ENCODE peak calls at places on chromosomes 2 and 18, in seven cellular contexts. R is heart left ventricle, O is adipocyte, Z is aorta, Y is NT2/D1, I is PC-9, L is lower lobe of right lung. A is an unnamed sample. For H3K4me1 and H3K27me3, the result is how much of the 10 kb centered on the place peaks cover.

GRCh38 chr2:98869272-98869641 is 66.8 kb downstream of the CRACDL start:
- DNase-seq in Y (peak), I (peak), Z (no peak), R (no peak), O (no peak), L (peak), A (no peak)

GRCh38 chr2:146226077-146226476 is 1618.8 kb upstream of the ACVR2A start:
- DNase-seq in Y (no peak), Z (no peak), R (no peak), O (no peak), L (no peak), I (no peak), A (no peak)

GRCh38 chr2:46227674-46228289 is 69.4 kb upstream of the EPAS1 start:
- DNase-seq in L (no peak), Z (no peak), R (no peak), Y (no peak), I (no peak), O (no peak), A (no peak)

GRCh38 chr2:10760794-10761504 is 39.5 kb downstream of the ATP6V1C2 start:
- DNase-seq in O (no peak), R (no peak), Y (no peak), I (no peak), L (peak), Z (no peak), A (no peak)

GRCh38 chr2:240287496-240288086 is 147.1 kb upstream of the OTOS start:
- DNase-seq in I (no peak), Y (no peak), O (no peak), L (no peak), Z (no peak), R (no peak), A (no peak)

GRCh38 chr2:182929972-182930371 is 63.5 kb upstream of the FRZB start:
- DNase-seq in O (no peak), Z (no peak), I (no peak), R (no peak), L (no peak), Y (no peak), A (no peak)

GRCh38 chr18:75071484-75071785 is 137.5 kb downstream of the PTGR3 start:
- DNase-seq in O (no peak), Y (no peak), L (no peak), Z (no peak), I (no peak), R (no peak), A (no peak)

GRCh38 chr2:240440704-240441320 is 5.3 kb downstream of the GPC1 start:
- DNase-seq in Y (no peak), O (no peak), I (no peak), R (no peak), Z (peak), L (peak), A (no peak)

GRCh38 chr18:23049698-23050373 is 85.4 kb upstream of the CABLES1 start:
- DNase-seq in Z (no peak), O (no peak), R (no peak), I (no peak), Y (no peak), L (no peak), A (no peak)

GRCh38 chr2:147846382-147847081 is 1.7 kb downstream of the ACVR2A start:
- DNase-seq in I (no peak), Y (no peak), L (no peak), Z (no peak), R (no peak), O (peak), A (no peak)

GRCh38 chr2:106982350-106982749 is 96.4 kb upstream of the ST6GAL2 start:
- DNase-seq in Y (no peak), L (no peak), Z (no peak), O (peak), I (no peak), R (no peak), A (no peak)

GRCh38 chr2:26581991-26582842 is 58.9 kb downstream of the CIB4 start:
- DNase-seq in R (no peak), I (no peak), Y (no peak), Z (peak), O (no peak), L (no peak), A (no peak)

GRCh38 chr2:240953426-240954425 is 44.7 kb upstream of the SNED1 start:
- DNase-seq in R (no peak), L (no peak), Y (no peak), I (no peak), O (no peak), Z (no peak), A (no peak)

GRCh38 chr2:135797497-135798274 is 39.3 kb downstream of the LCT start:
- DNase-seq in Y (peak), R (peak), L (peak), Z (peak), I (peak), O (peak), A (peak)

GRCh38 chr2:240603081-240603835 is 16.7 kb downstream of the CAPN10 start:
- DNase-seq in I (no peak), L (peak), R (no peak), Y (no peak), Z (peak), O (no peak), A (peak)

GRCh38 chr2:10079931-10080535 is at the start of gene CYS1:
- DNase-seq in I (peak), R (no peak), Y (no peak), L (no peak), Z (no peak), O (peak), A (no peak)

GRCh38 chr2:125746321-125746983 is 909.5 kb upstream of the GYPC start:
- DNase-seq in L (no peak), R (no peak), Z (no peak), Y (peak), O (no peak), I (no peak), A (no peak)

GRCh38 chr2:140013556-140014270 is 1233.5 kb upstream of the NXPH2 start:
- DNase-seq in R (no peak), O (no peak), Y (no peak), Z (no peak), I (no peak), L (no peak), A (no peak)

GRCh38 chr2:44479127-44479887 is 117.6 kb downstream of the CAMKMT start:
- DNase-seq in L (no peak), R (no peak), Z (no peak), O (peak), I (peak), Y (peak), A (peak)

GRCh38 chr2:232343816-232344215 is 34.7 kb upstream of the ALPP start:
- DNase-seq in R (no peak), Z (no peak), I (no peak), O (no peak), Y (no peak), L (no peak), A (no peak)

GRCh38 chr2:241381872-241382271 is 25.8 kb downstream of the FARP2 start:
- DNase-seq in Y (no peak), L (no peak), I (no peak), R (no peak), Z (no peak), O (no peak), A (no peak)

GRCh38 chr2:217434183-217434620 is 568.6 kb downstream of the TNS1 start:
- DNase-seq in Y (peak), L (peak), Z (peak), R (peak), I (peak), O (peak), A (peak)
- H3K4me1 ChIP-seq in Y (under half), L (under half), Z (under half), R (under half), I (under half), O (half or more), A (under half)

DNA sequence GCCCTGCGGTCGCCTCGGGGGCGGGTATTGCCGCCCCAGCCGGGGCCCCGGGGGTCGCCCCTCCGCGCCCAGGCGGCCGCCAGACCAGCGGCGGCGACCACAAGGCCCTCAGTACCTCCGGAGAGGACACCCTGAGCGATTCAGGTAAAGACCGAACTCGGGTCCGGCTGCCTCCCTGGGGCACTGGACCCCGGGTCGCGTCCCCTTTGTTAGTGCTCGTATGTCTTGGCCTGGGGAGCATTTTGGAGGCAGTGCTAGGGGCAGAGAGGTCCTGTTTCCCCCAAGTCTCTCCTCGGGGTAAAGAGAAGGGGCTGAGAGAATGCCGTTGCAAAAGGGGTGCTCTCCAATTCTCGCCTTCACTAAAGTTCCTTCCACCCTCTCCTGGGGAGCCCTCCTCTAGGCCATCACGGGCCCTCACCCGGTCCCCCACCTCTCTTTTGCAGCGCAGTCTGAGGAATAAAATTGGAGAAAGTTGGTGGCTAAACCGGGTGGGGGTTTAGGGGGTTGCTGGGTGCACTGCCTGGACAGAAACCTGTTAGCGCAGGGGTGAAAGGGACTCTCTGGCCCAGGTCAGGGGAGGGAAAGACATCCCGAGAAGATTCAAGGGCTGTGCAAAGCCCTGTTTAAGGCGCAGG is 2.5 kb downstream of the MYCN start:
- DNase-seq in L (no peak), I (no peak), O (no peak), Z (no peak), R (no peak), Y (no peak), A (no peak)
- H3K27me3 ChIP-seq in L (under half), I (half or more), O (under half), Z (under half), R (under half), Y (under half), A (under half)

GRCh38 chr18:13220326-13220991 is 1.9 kb downstream of the LDLRAD4 start:
- DNase-seq in R (no peak), I (no peak), Y (no peak), O (no peak), L (no peak), Z (peak), A (no peak)
- H3K4me1 ChIP-seq in R (under half), I (under half), Y (under half), O (under half), L (half or more), Z (under half), A (under half)

DNA sequence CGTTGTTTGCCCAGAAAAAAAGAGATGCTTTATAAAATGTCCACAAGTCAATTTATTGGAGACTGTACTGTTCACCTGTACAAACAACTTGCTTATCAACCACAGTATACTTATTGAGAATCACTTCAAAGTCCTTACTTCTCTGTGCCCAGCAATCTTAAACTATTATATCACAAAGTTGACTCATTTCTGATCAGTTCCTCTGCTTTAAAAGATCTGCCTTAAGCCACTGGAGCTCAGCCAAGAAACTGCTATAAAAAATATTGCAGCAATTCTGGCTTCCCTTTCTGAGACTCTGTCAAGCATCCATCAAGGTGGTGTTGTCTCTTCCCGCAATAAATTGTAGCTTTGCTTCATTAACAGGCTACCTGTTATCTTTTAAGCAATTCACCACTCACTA is 375.2 kb upstream of the SPHKAP start:
- DNase-seq in I (no peak), R (no peak), Y (no peak), L (no peak), Z (no peak), O (peak), A (no peak)
- H3K27me3 ChIP-seq in I (under half), R (under half), Y (under half), L (under half), Z (under half), O (under half), A (under half)